ENCODE peak calls at places on chromosomes 5 and 9, in four cellular contexts. L, B, Y and M are unnamed samples.

GRCh38 chr9:93945400-93946337 is 9.5 kb downstream of the BARX1 start:
- DNase-seq in L (no peak), B (no peak), Y (no peak), M (no peak)

GRCh38 chr9:124353811-124354274 is 61.4 kb downstream of the PSMB7 start:
- DNase-seq in Y (no peak), L (no peak), B (no peak), M (no peak)

GRCh38 chr5:90518666-90519065 is 10.7 kb downstream of the LYSMD3 start:
- DNase-seq in L (no peak), B (no peak), Y (peak; percentile 36), M (no peak)

GRCh38 chr5:180668835-180669596 is 19.6 kb upstream of the FLT4 start:
- DNase-seq in B (peak; percentile 29), L (no peak), Y (no peak), M (no peak)

GRCh38 chr5:37717613-37718431 is 122.0 kb downstream of the GDNF start:
- DNase-seq in Y (peak; percentile 73), L (peak; percentile 19), B (no peak), M (no peak)

GRCh38 chr5:159951387-159951786 is 35.1 kb downstream of the ADRA1B start:
- DNase-seq in B (peak; percentile 59), Y (no peak), L (peak; percentile 27), M (peak; percentile 67)

GRCh38 chr9:89483592-89484474 is 14.1 kb downstream of the SEMA4D start:
- DNase-seq in B (no peak), Y (no peak), L (peak; percentile 42), M (peak; percentile 23)

GRCh38 chr9:88179080-88179521 is 40.8 kb upstream of the SPATA31C2 start:
- DNase-seq in L (no peak), B (no peak), Y (no peak), M (no peak)

GRCh38 chr9:137174722-137175293 is 3.0 kb upstream of the TMEM210 start:
- DNase-seq in B (no peak), Y (no peak), L (no peak), M (peak; percentile 57)

GRCh38 chr9:112194969-112195431 is 19.9 kb upstream of the SUSD1 start:
- DNase-seq in B (no peak), L (no peak), Y (no peak), M (no peak)

GRCh38 chr5:176692326-176692725 is 45.0 kb downstream of the TSPAN17 start:
- DNase-seq in L (no peak), Y (no peak), B (no peak), M (no peak)

GRCh38 chr9:131264231-131264630 is 12.1 kb downstream of the FAM78A start:
- DNase-seq in L (no peak), B (no peak), Y (no peak), M (peak; percentile 37)

GRCh38 chr5:165459232-165459631 is 1953.8 kb downstream of the MAT2B start:
- DNase-seq in B (no peak), L (no peak), Y (no peak), M (no peak)

GRCh38 chr9:73183917-73184861 is 32.5 kb downstream of the ANXA1 start:
- DNase-seq in B (no peak), L (no peak), Y (peak; percentile 30), M (no peak)

GRCh38 chr5:97087138-97087537 is 55.3 kb downstream of the LIX1 start:
- DNase-seq in L (no peak), B (no peak), Y (no peak), M (no peak)

GRCh38 chr9:109168170-109168569 is 1.1 kb upstream of the FRRS1L start:
- DNase-seq in L (no peak), B (no peak), Y (peak; percentile 51), M (no peak)

GRCh38 chr9:119365291-119366027 is 3.8 kb downstream of the BRINP1 start:
- DNase-seq in B (peak; percentile 77), Y (no peak), L (peak; percentile 72), M (peak; percentile 87)

GRCh38 chr9:121748727-121749546 is 97.5 kb downstream of the DAB2IP start:
- DNase-seq in Y (no peak), B (no peak), L (no peak), M (no peak)

GRCh38 chr9:35834260-35835215 is 5.5 kb downstream of the TMEM8B start:
- DNase-seq in B (no peak), Y (no peak), L (no peak), M (no peak)

GRCh38 chr5:17305964-17306725 is 88.7 kb downstream of the BASP1 start:
- DNase-seq in B (peak; percentile 49), L (no peak), Y (peak; percentile 34), M (peak; percentile 40)

GRCh38 chr5:172870261-172870806 is 36.3 kb downstream of the ERGIC1 start:
- DNase-seq in B (no peak), Y (peak; percentile 93), L (no peak), M (no peak)

GRCh38 chr5:127826011-127826410 is 122.8 kb downstream of the CCDC192 start:
- DNase-seq in B (no peak), L (no peak), Y (no peak), M (no peak)

GRCh38 chr5:151637676-151638075 is 46.5 kb upstream of the FAT2 start:
- DNase-seq in B (no peak), L (no peak), Y (peak; percentile 87), M (no peak)